ENCODE peak calls at places on chromosomes 4 and X, in five cellular contexts. O, M, L, Q and I are unnamed samples.

GRCh38 chr4:15926486-15926885 is 12.1 kb downstream of the FGFBP1 start:
- DNase-seq in O (no peak), L (no peak), M (no peak), Q (peak), I (no peak)

GRCh38 chr4:43132010-43132582 is 239.6 kb downstream of the GRXCR1 start:
- DNase-seq in M (no peak), Q (peak), O (peak), L (peak), I (peak)

GRCh38 chrX:5474282-5474681 is 754.4 kb downstream of the NLGN4X start:
- DNase-seq in L (no peak), O (no peak), Q (no peak), M (no peak), I (no peak)

GRCh38 chr4:70994387-70995099 is 1.1 kb downstream of the DCK start:
- DNase-seq in O (no peak), Q (no peak), L (no peak), M (no peak), I (no peak)

GRCh38 chr4:14434483-14434882 is 567.8 kb upstream of the CPEB2 start:
- DNase-seq in M (no peak), Q (no peak), L (no peak), O (no peak), I (no peak)

GRCh38 chr4:107182347-107182746 is 146.2 kb upstream of the DKK2 start:
- DNase-seq in O (no peak), Q (no peak), M (no peak), L (no peak), I (no peak)

GRCh38 chrX:1493317-1493856 is 40.7 kb upstream of the ASMTL start:
- DNase-seq in Q (no peak), M (no peak), O (no peak), L (no peak), I (no peak)

GRCh38 chr4:138405934-138406567 is 163.9 kb upstream of the SLC7A11 start:
- DNase-seq in M (no peak), Q (peak), L (no peak), O (no peak), I (no peak)

DNA sequence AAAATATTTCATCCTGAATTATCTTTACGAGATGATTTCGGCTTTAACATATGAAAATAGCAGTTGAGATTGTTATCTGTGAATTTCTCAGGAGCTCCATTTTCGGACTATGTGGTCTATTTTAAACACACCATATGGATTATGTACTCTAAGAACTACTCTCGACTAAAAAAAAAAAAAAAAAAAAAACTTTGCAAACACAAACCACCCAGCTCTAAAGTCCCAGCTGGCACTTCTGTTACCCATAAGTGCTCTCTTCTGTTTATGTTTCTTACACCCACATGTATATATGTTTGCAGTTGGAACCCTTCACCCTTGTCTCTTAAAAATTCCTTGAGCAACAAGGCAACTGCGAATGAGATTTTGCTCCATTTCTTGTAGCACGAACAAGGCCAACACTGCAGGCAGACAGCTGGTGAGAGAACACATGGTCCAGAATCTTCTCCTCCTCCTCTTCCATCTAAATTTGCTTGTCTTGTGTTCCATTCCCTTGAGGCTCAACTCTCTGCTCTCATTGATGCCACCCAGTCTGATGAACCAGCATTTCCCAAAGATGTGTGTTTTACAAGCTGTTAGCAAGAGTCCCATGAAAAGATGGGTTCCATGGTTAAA is 172.7 kb upstream of the HCCS start:
- DNase-seq in L (no peak), O (no peak), Q (no peak), M (no peak), I (no peak)
- TF ChIP-seq CTCF in L (no peak), O (no peak), Q (no peak), M (no peak), I (no peak)

GRCh38 chrX:47514553-47515235 is 31.7 kb upstream of the ZNF41 start:
- DNase-seq in O (no peak), M (no peak), Q (peak), L (no peak), I (no peak)
- TF ChIP-seq CTCF in O (no peak), M (no peak), Q (no peak), L (no peak), I (no peak)

DNA sequence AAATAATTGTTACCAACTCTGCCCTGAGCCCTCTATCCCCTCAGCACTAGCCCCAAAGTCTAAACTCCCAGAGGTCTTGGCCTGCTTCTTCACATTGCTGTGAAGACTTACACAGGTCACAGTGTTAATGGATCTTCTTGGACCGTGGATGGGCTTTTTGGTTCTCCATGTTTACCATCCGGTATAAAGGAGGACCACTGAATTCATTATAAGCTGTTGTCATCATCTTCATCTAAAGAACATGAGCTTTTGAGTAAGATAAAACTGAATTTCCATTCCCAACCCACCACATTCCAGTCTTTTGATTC is 8.5 kb downstream of the NUDT11 start:
- DNase-seq in M (no peak), Q (peak), O (no peak), L (no peak), I (no peak)
- TF ChIP-seq CTCF in M (no peak), Q (no peak), O (no peak), L (no peak), I (no peak)

GRCh38 chrX:46653482-46653881 is 79.9 kb downstream of the CHST7 start:
- DNase-seq in Q (peak), O (no peak), L (peak), M (no peak), I (peak)
- TF ChIP-seq CTCF in Q (peak), O (no peak), L (peak), M (no peak), I (no peak)

GRCh38 chrX:40148439-40149285 is 50.9 kb upstream of the BCOR start:
- DNase-seq in Q (peak), M (no peak), O (peak), L (peak), I (peak)

GRCh38 chrX:40149286-40150175 is 51.8 kb upstream of the BCOR start:
- DNase-seq in Q (no peak), O (no peak), M (no peak), L (peak), I (no peak)

GRCh38 chrX:40152173-40152705 is 54.5 kb upstream of the BCOR start:
- DNase-seq in O (peak), M (no peak), Q (no peak), L (peak), I (peak)

GRCh38 chrX:40151211-40152172 is 53.7 kb upstream of the BCOR start:
- DNase-seq in O (peak), Q (no peak), L (peak), M (no peak), I (peak)

GRCh38 chrX:40150503-40150902 is 52.7 kb upstream of the BCOR start:
- DNase-seq in Q (no peak), L (peak), O (no peak), M (no peak), I (no peak)
- TF ChIP-seq CTCF in Q (no peak), L (no peak), O (no peak), M (no peak), I (no peak)

DNA sequence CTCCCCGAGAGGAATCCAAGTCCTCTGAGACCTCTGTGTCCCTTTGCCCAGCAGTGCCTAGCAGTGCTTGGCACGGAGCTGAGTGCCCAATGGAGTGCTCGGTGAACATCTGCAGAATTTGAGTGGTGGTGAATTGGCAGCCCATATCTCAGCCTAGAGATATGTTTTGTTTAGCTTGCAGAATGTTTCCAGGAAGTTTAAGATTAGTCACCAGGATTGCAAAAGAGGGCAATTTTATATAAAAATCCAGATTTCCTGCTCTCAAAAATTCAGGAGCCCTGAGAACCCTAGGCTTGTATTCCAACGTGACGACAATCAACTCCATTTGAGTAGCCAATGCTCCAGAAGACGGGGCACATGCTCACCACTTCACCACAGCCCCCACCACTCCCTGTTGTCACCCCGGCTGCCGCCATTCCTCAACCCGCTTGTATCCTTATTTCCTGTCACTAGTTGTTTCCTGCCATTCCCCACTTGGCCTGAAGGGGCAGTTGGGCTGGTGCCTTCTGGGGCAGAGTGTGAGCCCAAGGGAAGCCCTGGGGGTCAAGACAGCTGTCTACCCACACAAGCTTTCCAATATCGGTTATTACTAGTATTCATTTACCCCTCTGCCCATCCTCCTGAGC is 116.9 kb downstream of the EFNB1 start:
- DNase-seq in L (no peak), M (no peak), Q (peak), O (peak), I (peak)
- TF ChIP-seq CTCF in L (peak), M (peak), Q (peak), O (peak), I (peak)

GRCh38 chrX:47497274-47497673 is 14.3 kb upstream of the ZNF41 start:
- DNase-seq in Q (peak), L (no peak), M (no peak), O (no peak), I (no peak)
- TF ChIP-seq CTCF in Q (peak), L (peak), M (no peak), O (no peak), I (no peak)

GRCh38 chr4:79241846-79242245 is 84.0 kb downstream of the NAA11 start:
- DNase-seq in O (no peak), L (peak), Q (peak), M (no peak), I (no peak)
- TF ChIP-seq CTCF in O (no peak), L (peak), Q (peak), M (no peak), I (no peak)

DNA sequence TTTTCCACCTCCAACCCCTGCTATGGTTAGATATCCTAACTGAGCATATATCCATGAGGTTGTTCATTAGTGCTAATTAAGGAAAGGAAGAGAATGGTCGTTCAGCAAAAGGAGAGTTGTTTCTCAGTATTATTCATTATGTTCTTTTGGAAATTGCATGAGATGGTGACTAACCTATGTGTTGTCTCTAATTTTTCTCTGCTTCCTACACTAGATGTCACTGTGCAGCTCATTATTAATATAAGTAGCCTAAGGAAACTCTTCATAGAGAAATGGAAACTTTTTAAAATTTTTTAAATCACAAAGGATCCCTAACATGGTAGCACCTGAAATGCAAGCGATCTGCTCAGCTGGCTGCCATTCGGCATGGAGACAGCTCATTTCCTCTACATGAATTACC is 67.7 kb upstream of the FAM9A start:
- DNase-seq in L (no peak), O (no peak), M (no peak), Q (peak), I (no peak)
- TF ChIP-seq CTCF in L (no peak), O (no peak), M (no peak), Q (no peak), I (no peak)

GRCh38 chr4:177332119-177332518 is 22.4 kb downstream of the NEIL3 start:
- DNase-seq in Q (no peak), M (no peak), L (no peak), O (no peak), I (no peak)
- TF ChIP-seq CTCF in Q (no peak), M (no peak), L (no peak), O (no peak), I (no peak)